ENCODE peak calls at places on chromosome 1, in four cellular contexts. H, W, G and M are unnamed samples.

GRCh38 chr1:155002479-155003226 is at the start of gene ZBTB7B:
- DNase-seq in H (no peak), W (no peak), G (no peak), M (no peak)

GRCh38 chr1:51623025-51623424 is 6.1 kb downstream of the OSBPL9 start:
- DNase-seq in H (no peak), W (no peak), G (no peak), M (no peak)

GRCh38 chr1:112798293-112798692 is 83.2 kb upstream of the PPM1J start:
- DNase-seq in H (no peak), W (no peak), G (no peak), M (peak)

GRCh38 chr1:167107456-167107855 is 13.6 kb downstream of the STYXL2 start:
- DNase-seq in H (no peak), W (no peak), G (no peak), M (no peak)

GRCh38 chr1:93597697-93598096 is 83.9 kb downstream of the BCAR3 start:
- DNase-seq in H (no peak), W (no peak), G (no peak), M (no peak)

GRCh38 chr1:6000444-6001288 is 8.4 kb upstream of the NPHP4 start:
- DNase-seq in H (no peak), W (no peak), G (no peak), M (no peak)

GRCh38 chr1:6959491-6959890 is 174.2 kb downstream of the CAMTA1 start:
- DNase-seq in H (no peak), W (no peak), G (no peak), M (no peak)

GRCh38 chr1:18642278-18643095 is 11.8 kb downstream of the PAX7 start:
- DNase-seq in H (no peak), W (no peak), G (no peak), M (no peak)

GRCh38 chr1:31904339-31905092 is 33.7 kb downstream of the PTP4A2 start:
- DNase-seq in H (no peak), W (peak), G (no peak), M (no peak)

GRCh38 chr1:226990133-226990716 is 50.1 kb downstream of the COQ8A start:
- DNase-seq in H (peak), W (no peak), G (no peak), M (no peak)

GRCh38 chr1:39395357-39395831 is 96.0 kb upstream of the BMP8A start:
- DNase-seq in H (no peak), W (peak), G (no peak), M (no peak)